ENCODE peak calls at places on chromosomes 7 and 10, in ten cellular contexts. N, W, C, K, I, O, Q, F, P and X are unnamed samples.
A peak's percentile ranks its signal among the peaks of the same experiment; 100 is the strongest.

GRCh38 chr7:51123322-51124021 is 193.1 kb downstream of the COBL start:
- DNase-seq in F (peak; percentile 62), K (peak; percentile 61), O (no peak), P (peak; percentile 66), N (peak; percentile 90), I (peak; percentile 69), Q (peak; percentile 78), W (no peak), C (no peak), X (no peak)

GRCh38 chr10:75367098-75367497 is 34.5 kb downstream of the ZNF503 start:
- DNase-seq in K (no peak), N (no peak), C (no peak), Q (peak; percentile 26), I (no peak), F (no peak), P (no peak), O (no peak), W (no peak), X (no peak)

GRCh38 chr10:124063736-124064135 is 29.7 kb downstream of the CHST15 start:
- DNase-seq in F (no peak), W (no peak), N (no peak), O (no peak), C (peak; percentile 37), I (peak; percentile 80), P (no peak), Q (peak; percentile 49), K (peak; percentile 83), X (peak; percentile 77)

GRCh38 chr7:29613100-29613499 is 49.5 kb downstream of the PRR15 start:
- DNase-seq in P (no peak), I (no peak), C (no peak), K (no peak), Q (no peak), N (no peak), F (no peak), O (no peak), W (no peak), X (no peak)

GRCh38 chr7:47379629-47380324 is 202.1 kb downstream of the TNS3 start:
- DNase-seq in C (peak; percentile 25), P (no peak), W (peak; percentile 77), N (no peak), Q (peak; percentile 43), F (no peak), K (peak; percentile 45), I (peak; percentile 77), O (no peak), X (no peak)

GRCh38 chr7:455110-455928 is 64.3 kb downstream of the PDGFA start:
- DNase-seq in Q (no peak), O (no peak), I (peak; percentile 74), W (peak; percentile 63), N (no peak), P (no peak), F (no peak), K (no peak), C (peak; percentile 67), X (peak; percentile 42)

GRCh38 chr7:31860925-31861324 is 173.9 kb downstream of the PPP1R17 start:
- DNase-seq in N (no peak), P (no peak), O (no peak), K (no peak), F (no peak), Q (no peak), W (no peak), I (no peak), C (no peak), X (no peak)

GRCh38 chr10:13222566-13222965 is 11.6 kb downstream of the UCMA start:
- DNase-seq in N (no peak), C (no peak), I (no peak), Q (no peak), P (no peak), O (no peak), W (no peak), K (no peak), F (no peak), X (no peak)

GRCh38 chr7:117375380-117375779 is 51.9 kb downstream of the ASZ1 start:
- DNase-seq in W (no peak), I (peak; percentile 8), Q (no peak), O (no peak), F (no peak), N (no peak), C (no peak), P (no peak), K (peak; percentile 38), X (no peak)

GRCh38 chr7:16847381-16847860 is 34.4 kb downstream of the AGR3 start:
- DNase-seq in K (peak; percentile 47), P (no peak), I (peak; percentile 12), O (no peak), W (peak; percentile 76), N (no peak), F (no peak), Q (no peak), C (peak; percentile 39), X (no peak)

GRCh38 chr7:26457702-26458327 is 166.2 kb downstream of the SNX10 start:
- DNase-seq in W (no peak), O (no peak), N (no peak), I (no peak), F (peak; percentile 29), Q (no peak), K (no peak), P (no peak), C (no peak), X (no peak)

GRCh38 chr10:49397036-49397999 is 1.4 kb upstream of the DRGX start:
- DNase-seq in W (no peak), O (no peak), K (no peak), N (no peak), C (peak; percentile 5), Q (no peak), F (no peak), I (no peak), P (no peak), X (no peak)

GRCh38 chr10:112232670-112233069 is 49.1 kb upstream of the GPAM start:
- DNase-seq in I (no peak), Q (no peak), W (no peak), F (no peak), N (no peak), C (no peak), P (no peak), O (no peak), K (no peak), X (peak; percentile 80)

GRCh38 chr10:132229834-132230556 is 43.2 kb downstream of the DPYSL4 start:
- DNase-seq in P (no peak), N (peak; percentile 44), I (no peak), W (peak; percentile 67), Q (peak; percentile 30), C (no peak), F (no peak), K (peak; percentile 26), O (no peak), X (no peak)

GRCh38 chr7:134547738-134548054 is 1.2 kb upstream of the AKR1B15 start:
- DNase-seq in N (no peak), I (peak; percentile 68), F (peak; percentile 60), O (no peak), P (no peak), W (peak; percentile 65), K (peak; percentile 81), C (no peak), Q (peak; percentile 77), X (no peak)

GRCh38 chr7:43198599-43199090 is 86.2 kb downstream of the HECW1 start:
- DNase-seq in O (no peak), C (no peak), I (no peak), N (no peak), W (no peak), K (no peak), P (no peak), Q (no peak), F (no peak), X (no peak)

GRCh38 chr7:10940748-10941358 is 32.8 kb upstream of the PHF14 start:
- DNase-seq in N (no peak), Q (no peak), W (no peak), O (no peak), C (peak; percentile 63), I (no peak), P (no peak), K (no peak), F (no peak), X (peak; percentile 68)

GRCh38 chr7:41333506-41333905 is 369.4 kb downstream of the INHBA start:
- DNase-seq in O (no peak), K (peak; percentile 82), P (no peak), I (peak; percentile 44), Q (no peak), N (no peak), C (no peak), W (no peak), F (no peak), X (no peak)

GRCh38 chr10:80281784-80282505 is 7.5 kb downstream of the MAT1A start:
- DNase-seq in P (no peak), W (no peak), F (no peak), K (no peak), Q (no peak), N (no peak), C (no peak), O (no peak), I (no peak), X (no peak)

GRCh38 chr10:33270971-33271370 is 63.5 kb downstream of the NRP1 start:
- DNase-seq in W (no peak), Q (no peak), N (no peak), P (no peak), C (no peak), I (no peak), O (no peak), F (no peak), K (no peak), X (no peak)

GRCh38 chr10:111360260-111360925 is 283.6 kb downstream of the ADRA2A start:
- DNase-seq in F (no peak), W (peak; percentile 45), C (peak; percentile 0), P (no peak), K (no peak), N (peak; percentile 2), Q (peak; percentile 25), O (no peak), I (peak; percentile 1), X (peak; percentile 29)

GRCh38 chr10:129699722-129700340 is 232.8 kb downstream of the MGMT start:
- DNase-seq in F (no peak), N (no peak), W (no peak), P (no peak), C (no peak), Q (no peak), K (no peak), I (no peak), O (no peak), X (no peak)

GRCh38 chr7:130112662-130113425 is 42.5 kb downstream of the KLHDC10 start:
- DNase-seq in P (no peak), K (no peak), O (no peak), N (no peak), I (no peak), Q (no peak), C (no peak), W (no peak), F (no peak), X (no peak)

GRCh38 chr10:12154516-12154915 is 25.0 kb downstream of the SEC61A2 start:
- DNase-seq in O (no peak), K (no peak), C (no peak), F (no peak), W (no peak), P (no peak), N (no peak), I (no peak), Q (no peak), X (no peak)

GRCh38 chr10:113504423-113504822 is 48.4 kb upstream of the HABP2 start:
- DNase-seq in N (no peak), I (no peak), K (no peak), F (no peak), Q (no peak), W (no peak), O (no peak), C (no peak), P (no peak), X (no peak)

GRCh38 chr7:55127622-55128081 is 108.8 kb downstream of the EGFR start:
- DNase-seq in F (no peak), Q (no peak), C (peak; percentile 99), W (no peak), P (no peak), O (no peak), I (peak; percentile 87), K (peak; percentile 91), N (no peak), X (no peak)

GRCh38 chr7:35253680-35254495 is at the start of gene TBX20:
- DNase-seq in K (peak; percentile 59), I (peak; percentile 91), W (peak; percentile 59), N (peak; percentile 32), Q (no peak), P (no peak), F (no peak), C (peak; percentile 14), O (no peak), X (no peak)

GRCh38 chr7:55185941-55186609 is 167.3 kb downstream of the EGFR start:
- DNase-seq in P (no peak), W (no peak), N (no peak), K (peak; percentile 96), C (no peak), O (no peak), F (peak; percentile 54), Q (peak; percentile 60), I (peak; percentile 77), X (no peak)